ENCODE peak calls at places on chromosomes 16 and 17, in nine cellular contexts. Y is astrocyte of the cerebellum, P is esophagus muscularis mucosa, M is astrocyte of the spinal cord, Z is heart left ventricle, C is colonic mucosa, U is brain microvascular endothelial cell, W is uterus, H is right atrium auricular region. R is an unnamed sample.

GRCh38 chr17:38967290-38967738 is at the start of gene FBXO47:
- DNase-seq in M (peak), C (peak), W (peak), Z (peak), H (peak), Y (peak), P (peak), U (peak), R (peak)

GRCh38 chr17:43351686-43352085 is 47.1 kb upstream of the ARL4D start:
- DNase-seq in C (no peak), P (no peak), Y (no peak), W (no peak), H (no peak), Z (no peak), M (no peak), U (no peak), R (no peak)

GRCh38 chr16:11506816-11507305 is 79.9 kb downstream of the LITAF start:
- DNase-seq in W (no peak), M (no peak), Y (no peak), U (no peak), Z (no peak), C (no peak), H (no peak), P (no peak), R (peak)

GRCh38 chr17:45312477-45313418 is 4.1 kb downstream of the MAP3K14 start:
- DNase-seq in U (no peak), H (no peak), Z (no peak), Y (no peak), C (no peak), W (no peak), M (no peak), P (no peak), R (no peak)

GRCh38 chr17:28523186-28523585 is 17.0 kb downstream of the FOXN1 start:
- DNase-seq in Y (no peak), H (no peak), M (no peak), C (no peak), P (no peak), U (no peak), W (no peak), Z (no peak), R (no peak)

GRCh38 chr17:21278304-21279197 is 6.0 kb upstream of the MAP2K3 start:
- DNase-seq in W (no peak), Z (no peak), C (peak), Y (no peak), H (no peak), P (no peak), M (no peak), U (no peak), R (peak)

GRCh38 chr17:60091908-60092331 is 13.2 kb upstream of the HEATR6 start:
- DNase-seq in U (peak), P (no peak), M (peak), Z (no peak), H (no peak), W (no peak), C (no peak), Y (peak), R (no peak)

GRCh38 chr16:85917012-85917411 is 18.1 kb downstream of the IRF8 start:
- DNase-seq in H (no peak), M (no peak), W (no peak), P (no peak), Y (no peak), Z (no peak), C (no peak), U (no peak), R (no peak)

GRCh38 chr17:21176996-21177395 is 37.0 kb downstream of the TMEM11 start:
- DNase-seq in M (no peak), W (no peak), C (no peak), H (no peak), P (peak), Y (no peak), Z (no peak), U (no peak), R (no peak)

GRCh38 chr17:81980752-81981239 is 3.4 kb downstream of the ASPSCR1 start:
- DNase-seq in U (no peak), M (no peak), P (no peak), C (no peak), Z (no peak), Y (no peak), H (no peak), W (no peak), R (no peak)

GRCh38 chr17:71809537-71809936 is 311.3 kb upstream of the SOX9 start:
- DNase-seq in H (no peak), Z (no peak), Y (no peak), P (no peak), C (no peak), U (no peak), W (no peak), M (no peak), R (no peak)

GRCh38 chr17:14712471-14713075 is 411.7 kb downstream of the HS3ST3B1 start:
- DNase-seq in W (no peak), H (no peak), Z (no peak), Y (no peak), U (no peak), M (no peak), P (no peak), C (no peak), R (no peak)

GRCh38 chr16:77971306-77972131 is 50.8 kb upstream of the CLEC3A start:
- DNase-seq in Z (peak), P (no peak), C (peak), U (peak), W (peak), Y (peak), M (peak), H (peak), R (peak)

GRCh38 chr16:22635345-22635744 is 124.7 kb downstream of the NPIPB5 start:
- DNase-seq in M (no peak), W (no peak), Y (no peak), H (no peak), U (no peak), Z (no peak), C (no peak), P (no peak), R (no peak)

GRCh38 chr16:11976850-11977205 is 294 bp downstream of the SNX29 start:
- DNase-seq in U (no peak), Y (no peak), Z (no peak), C (no peak), P (no peak), W (no peak), M (no peak), H (no peak), R (peak)

GRCh38 chr17:68295086-68295485 is 3.8 kb downstream of the ARSG start:
- DNase-seq in Z (no peak), C (no peak), U (no peak), W (no peak), H (no peak), Y (no peak), P (no peak), M (no peak), R (no peak)

GRCh38 chr16:81261049-81261648 is 22.7 kb downstream of the BCO1 start:
- DNase-seq in Z (no peak), M (no peak), W (no peak), P (no peak), U (no peak), H (no peak), Y (no peak), C (no peak), R (no peak)

GRCh38 chr16:81265658-81266451 is 27.4 kb downstream of the BCO1 start:
- DNase-seq in Y (no peak), W (peak), Z (peak), M (no peak), C (peak), U (no peak), P (no peak), H (peak), R (peak)

GRCh38 chr16:81264386-81264785 is 25.9 kb downstream of the BCO1 start:
- DNase-seq in Y (no peak), Z (no peak), M (no peak), U (no peak), W (no peak), P (no peak), C (no peak), H (no peak), R (no peak)

GRCh38 chr16:81265052-81265451 is 26.6 kb downstream of the BCO1 start:
- DNase-seq in U (no peak), C (no peak), W (no peak), Z (no peak), H (no peak), M (no peak), Y (no peak), P (no peak), R (no peak)

GRCh38 chr16:81263470-81264200 is 25.1 kb downstream of the BCO1 start:
- DNase-seq in M (no peak), Z (no peak), H (no peak), P (no peak), W (peak), C (no peak), U (no peak), Y (no peak), R (no peak)
- TF ChIP-seq CTCF in M (no peak), Z (no peak), H (no peak), P (no peak), W (no peak), C (no peak), U (peak), Y (peak), R (no peak)

DNA sequence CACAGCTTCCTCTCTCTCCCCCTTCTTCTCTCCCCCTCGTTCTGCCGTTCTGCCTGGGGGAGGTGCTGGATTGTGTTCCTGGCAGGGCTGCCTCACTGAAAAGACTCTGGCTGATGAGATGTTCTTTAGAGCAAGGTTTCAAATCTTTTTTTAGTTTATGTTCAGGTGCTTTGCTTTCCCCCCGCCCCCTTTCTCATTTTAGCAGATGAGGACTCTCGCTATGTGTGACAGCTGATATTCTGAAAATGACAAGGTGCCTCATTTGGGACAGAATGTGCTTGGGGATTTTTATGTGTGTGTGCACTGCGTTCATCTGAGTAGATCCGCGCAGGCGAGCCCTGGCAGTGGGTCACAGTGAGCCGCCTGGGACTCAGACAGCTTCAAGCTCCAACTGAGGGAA is 205.9 kb downstream of the HS3ST4 start:
- DNase-seq in Z (no peak), P (no peak), H (no peak), M (no peak), U (no peak), W (no peak), C (no peak), Y (no peak), R (no peak)
- H3K4me3 ChIP-seq in Z (no peak), P (no peak), H (no peak), M (no peak), U (no peak), W (no peak), C (no peak), Y (no peak), R (no peak)

GRCh38 chr17:29607557-29608195 is 14.7 kb downstream of the ANKRD13B start:
- DNase-seq in M (no peak), Y (no peak), W (no peak), C (no peak), U (no peak), Z (no peak), P (no peak), H (no peak), R (no peak)
- TF ChIP-seq CTCF in M (no peak), Y (no peak), W (no peak), C (no peak), U (no peak), Z (no peak), P (no peak), H (no peak), R (no peak)

GRCh38 chr17:35568561-35568960 is 7.9 kb upstream of the SLFN14 start:
- DNase-seq in P (no peak), Y (no peak), Z (no peak), H (no peak), W (no peak), U (peak), M (no peak), C (peak), R (no peak)

GRCh38 chr17:35569405-35569804 is 8.8 kb upstream of the SLFN14 start:
- DNase-seq in Y (no peak), M (no peak), H (no peak), U (no peak), Z (no peak), P (no peak), C (no peak), W (no peak), R (no peak)

DNA sequence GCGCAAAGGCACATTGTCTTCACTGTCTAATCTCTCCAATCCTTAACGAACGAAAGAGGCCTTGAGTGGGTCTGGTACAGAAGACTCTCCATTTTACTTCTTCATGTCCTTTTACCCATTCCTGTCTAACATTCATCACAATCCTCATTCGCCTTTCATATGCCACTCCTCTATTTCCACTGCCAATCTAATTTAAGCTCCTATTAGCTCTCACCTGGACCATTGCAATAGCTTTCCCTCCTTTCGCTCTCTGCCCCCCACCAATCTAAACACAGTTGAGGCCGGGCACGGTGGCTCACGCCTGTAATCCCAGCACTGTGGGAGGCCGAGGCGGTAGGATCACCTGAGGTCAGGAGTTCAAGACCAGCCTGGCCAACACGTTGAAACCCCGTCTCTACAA is 6.3 kb upstream of the SLFN14 start:
- DNase-seq in C (peak), W (peak), M (no peak), U (no peak), P (no peak), Z (no peak), Y (no peak), H (no peak), R (no peak)
- H3K4me3 ChIP-seq in C (peak), W (peak), M (no peak), U (no peak), P (peak), Z (peak), Y (no peak), H (peak), R (peak)

DNA sequence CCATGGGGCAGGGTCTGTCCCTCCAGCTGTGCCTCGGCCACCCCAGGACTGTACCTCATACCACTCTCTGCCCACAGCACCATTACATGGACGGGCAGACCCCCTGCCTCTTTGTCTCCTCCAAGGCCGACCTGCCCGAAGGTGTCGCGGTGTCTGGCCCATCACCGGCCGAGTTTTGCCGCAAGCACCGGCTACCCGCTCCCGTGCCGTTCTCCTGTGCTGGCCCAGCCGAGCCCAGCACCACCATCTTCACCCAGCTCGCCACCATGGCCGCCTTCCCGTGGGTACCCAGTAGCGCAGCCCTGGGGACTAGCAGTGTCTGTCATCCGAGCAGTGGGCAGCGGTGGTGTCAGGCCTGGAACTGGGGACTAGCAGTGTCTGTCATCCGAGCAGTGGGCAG is 2.6 kb upstream of the RHBDL1 start:
- DNase-seq in C (no peak), P (no peak), Y (no peak), H (no peak), M (no peak), U (no peak), Z (no peak), W (no peak), R (no peak)
- TF ChIP-seq CTCF in C (no peak), P (no peak), Y (no peak), H (no peak), M (no peak), U (no peak), Z (no peak), W (no peak), R (no peak)

GRCh38 chr17:78343433-78344201 is 16.3 kb downstream of the SOCS3 start:
- DNase-seq in Z (no peak), M (no peak), P (no peak), W (no peak), Y (no peak), H (no peak), C (peak), U (no peak), R (no peak)

GRCh38 chr17:78344666-78345065 is 15.2 kb downstream of the SOCS3 start:
- DNase-seq in Z (no peak), W (no peak), M (no peak), C (no peak), H (no peak), Y (no peak), U (no peak), P (no peak), R (no peak)

GRCh38 chr17:78341559-78342437 is 18.1 kb downstream of the SOCS3 start:
- DNase-seq in H (no peak), U (no peak), C (peak), P (no peak), Z (peak), W (peak), Y (no peak), M (peak), R (peak)

GRCh38 chr17:78343099-78343432 is 16.8 kb downstream of the SOCS3 start:
- DNase-seq in P (no peak), C (no peak), Y (peak), H (peak), W (peak), U (peak), Z (peak), M (peak), R (peak)

GRCh38 chr17:78342438-78343098 is 17.3 kb downstream of the SOCS3 start:
- DNase-seq in C (peak), H (no peak), P (no peak), W (peak), U (peak), Z (peak), Y (peak), M (peak), R (peak)
- H3K4me3 ChIP-seq in C (peak), H (peak), P (peak), W (no peak), U (peak), Z (peak), Y (peak), M (no peak), R (peak)

DNA sequence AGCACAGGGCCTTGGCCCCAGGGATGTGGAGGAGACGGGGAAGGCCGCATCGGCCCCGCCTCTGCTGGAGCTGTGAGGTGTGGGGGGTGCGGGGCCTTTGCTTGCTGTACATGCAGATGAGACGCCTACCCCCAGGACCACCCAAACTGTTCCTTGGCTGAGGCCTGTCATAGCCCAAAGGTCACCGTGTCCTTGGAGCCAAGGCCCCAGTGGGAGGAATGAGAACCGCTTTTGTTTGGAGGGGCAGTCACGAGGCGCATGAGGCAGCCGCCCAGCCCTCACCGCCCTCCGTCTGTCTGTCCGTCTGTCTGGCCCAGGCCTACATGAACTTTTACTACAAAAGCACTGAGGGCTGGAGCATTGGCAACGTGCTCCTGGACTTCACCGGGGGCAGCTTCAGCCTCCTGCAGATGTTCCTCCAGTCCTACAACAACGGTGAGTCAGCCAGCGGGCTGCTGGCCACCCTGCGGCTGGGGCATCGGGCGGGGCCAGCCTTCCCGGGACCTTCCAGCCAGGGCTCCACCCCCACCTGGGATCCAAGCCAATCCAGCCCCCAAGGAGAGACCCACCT is 8.8 kb downstream of the TAX1BP3 start:
- DNase-seq in M (peak), Y (peak), U (peak), W (peak), Z (peak), H (peak), C (peak), P (no peak), R (peak)
- TF ChIP-seq CTCF in M (peak), Y (peak), U (peak), W (peak), Z (no peak), H (no peak), C (no peak), P (peak), R (peak)